ENCODE peak calls at places on chromosome 15, in nine cellular contexts. S is T-helper 9 cell, Q is SJSA1, A is AG08395, L is globus pallidus, G is AG09309, O is GM06990, M is HEK293T, R is psoas muscle. P is an unnamed sample.

GRCh38 chr15:99967841-99968371 is 234.7 kb upstream of the LYSMD4 start:
- DNase-seq in A (no peak), L (no peak), Q (no peak), O (no peak), M (no peak), S (no peak), R (no peak), G (no peak), P (no peak)

GRCh38 chr15:95469601-95470000 is 860.9 kb upstream of the NR2F2 start:
- DNase-seq in L (no peak), M (no peak), O (no peak), R (no peak), Q (no peak), S (no peak), G (no peak), A (no peak), P (no peak)

GRCh38 chr15:75733761-75734651 is 21.4 kb upstream of the CSPG4 start:
- DNase-seq in A (no peak), S (no peak), L (no peak), G (no peak), O (no peak), M (no peak), Q (no peak), R (no peak), P (no peak)

GRCh38 chr15:56199038-56199437 is 44.6 kb downstream of the RFX7 start:
- DNase-seq in M (no peak), R (no peak), Q (no peak), A (no peak), S (no peak), O (no peak), G (no peak), L (no peak), P (no peak)

GRCh38 chr15:100542290-100542689 is 13.5 kb upstream of the CERS3 start:
- DNase-seq in R (no peak), S (no peak), A (no peak), G (no peak), M (no peak), Q (no peak), L (no peak), O (no peak), P (no peak)

GRCh38 chr15:74135041-74135565 is 4.7 kb downstream of the ISLR2 start:
- DNase-seq in L (no peak), S (no peak), M (no peak), O (no peak), Q (no peak), R (no peak), G (no peak), A (no peak), P (no peak)

GRCh38 chr15:92306662-92307061 is 87.0 kb upstream of the ST8SIA2 start:
- DNase-seq in O (no peak), R (no peak), M (peak), A (peak), G (no peak), S (no peak), L (no peak), Q (no peak), P (no peak)

GRCh38 chr15:37995461-37996347 is 61.3 kb downstream of the TMCO5A start:
- DNase-seq in O (no peak), L (peak), Q (no peak), R (peak), A (peak), M (peak), S (no peak), G (peak), P (peak)

GRCh38 chr15:28271697-28272250 is 50.2 kb downstream of the HERC2 start:
- DNase-seq in R (no peak), L (no peak), G (no peak), M (no peak), O (no peak), A (no peak), Q (no peak), S (no peak), P (no peak)

GRCh38 chr15:62975515-62975914 is 67.0 kb upstream of the TPM1 start:
- DNase-seq in O (no peak), A (no peak), Q (no peak), L (no peak), M (no peak), R (no peak), S (no peak), G (no peak), P (no peak)

GRCh38 chr15:50151468-50151867 is 30.5 kb upstream of the SLC27A2 start:
- DNase-seq in O (no peak), Q (no peak), G (no peak), R (no peak), M (no peak), S (no peak), L (no peak), A (no peak), P (no peak)

GRCh38 chr15:50558012-50558411 is 11.5 kb upstream of the USP50 start:
- DNase-seq in S (no peak), G (no peak), R (no peak), L (no peak), A (no peak), M (no peak), Q (no peak), O (no peak), P (no peak)

GRCh38 chr15:48147358-48147757 is 26.6 kb downstream of the SLC24A5 start:
- DNase-seq in M (no peak), G (no peak), L (no peak), S (no peak), Q (no peak), A (no peak), O (no peak), R (no peak), P (no peak)

GRCh38 chr15:85750319-85750806 is 44.4 kb downstream of the KLHL25 start:
- DNase-seq in A (peak), L (peak), O (no peak), M (no peak), G (no peak), Q (no peak), R (peak), S (no peak), P (no peak)

GRCh38 chr15:87941606-87942005 is 314.9 kb downstream of the NTRK3 start:
- DNase-seq in Q (no peak), S (no peak), L (no peak), G (no peak), A (no peak), M (no peak), R (no peak), O (no peak), P (no peak)

GRCh38 chr15:68210821-68211655 is 5.9 kb upstream of the CALML4 start:
- DNase-seq in R (peak), L (peak), S (peak), A (peak), G (no peak), O (peak), Q (peak), M (peak), P (no peak)

GRCh38 chr15:70259030-70259424 is 161.3 kb upstream of the TLE3 start:
- DNase-seq in M (no peak), A (peak), G (no peak), L (peak), O (no peak), R (no peak), S (peak), Q (no peak), P (peak)

GRCh38 chr15:57156210-57156887 is 220.0 kb upstream of the CGNL1 start:
- DNase-seq in M (no peak), Q (no peak), G (no peak), S (no peak), L (peak), A (peak), R (no peak), O (no peak), P (no peak)

GRCh38 chr15:38050529-38050928 is 116.1 kb downstream of the TMCO5A start:
- DNase-seq in M (no peak), R (no peak), A (peak), G (no peak), Q (no peak), O (no peak), S (no peak), L (no peak), P (peak)

GRCh38 chr15:91021516-91022074 is 799 bp downstream of the VPS33B start:
- DNase-seq in A (peak), G (no peak), L (peak), R (no peak), O (no peak), S (no peak), Q (no peak), M (no peak), P (peak)

GRCh38 chr15:75732809-75733451 is 20.3 kb upstream of the CSPG4 start:
- DNase-seq in A (peak), M (peak), L (peak), O (peak), Q (peak), S (peak), G (no peak), R (peak), P (peak)

GRCh38 chr15:78018968-78019644 is 58.4 kb downstream of the TBC1D2B start:
- DNase-seq in O (no peak), S (no peak), A (no peak), Q (no peak), R (no peak), M (no peak), G (no peak), L (peak), P (no peak)

GRCh38 chr15:93826798-93827197 is 404.6 kb upstream of the MCTP2 start:
- DNase-seq in A (no peak), O (no peak), L (no peak), M (no peak), S (no peak), G (no peak), R (no peak), Q (no peak), P (no peak)

GRCh38 chr15:52100807-52101206 is 11.8 kb downstream of the BCL2L10 start:
- DNase-seq in O (peak), S (no peak), R (peak), A (peak), G (peak), L (no peak), M (no peak), Q (peak), P (peak)

GRCh38 chr15:73685981-73686380 is 1.8 kb downstream of the CD276 start:
- DNase-seq in R (no peak), G (no peak), O (no peak), A (no peak), M (no peak), Q (no peak), S (no peak), L (no peak), P (no peak)

GRCh38 chr15:60673918-60674558 is 195.1 kb upstream of the ICE2 start:
- DNase-seq in Q (peak), O (no peak), M (peak), R (peak), G (peak), S (no peak), A (peak), L (no peak), P (peak)

GRCh38 chr15:66130496-66131014 is 123.0 kb downstream of the MEGF11 start:
- DNase-seq in Q (no peak), G (no peak), O (no peak), R (no peak), S (no peak), M (no peak), A (no peak), L (no peak), P (no peak)

GRCh38 chr15:61521961-61522360 is 292.9 kb upstream of the RORA start:
- DNase-seq in G (no peak), O (no peak), A (peak), Q (no peak), M (no peak), S (no peak), R (no peak), L (no peak), P (no peak)

GRCh38 chr15:95169701-95170459 is 938.5 kb downstream of the MCTP2 start:
- DNase-seq in Q (no peak), L (no peak), G (no peak), A (peak), M (no peak), O (no peak), S (no peak), R (peak), P (peak)

GRCh38 chr15:73227433-73228056 is 141.2 kb downstream of the HCN4 start:
- DNase-seq in S (no peak), M (no peak), O (no peak), G (no peak), Q (no peak), A (no peak), R (no peak), L (no peak), P (no peak)

GRCh38 chr15:77518458-77518857 is 97.8 kb downstream of the HMG20A start:
- DNase-seq in S (no peak), Q (no peak), L (no peak), M (no peak), G (no peak), O (no peak), A (no peak), R (no peak), P (no peak)

P was measured in HCEC 1CT.